ENCODE peak calls at places on chromosome 21, in five cellular contexts. B is choroid plexus epithelial cell, Z is GM12865, T is sigmoid colon, K is stromal cell of bone marrow. W is an unnamed sample.

GRCh38 chr21:45579383-45580180 is 37.3 kb upstream of the SLC19A1 start:
- DNase-seq in T (peak), K (no peak), B (no peak), Z (no peak), W (no peak)

GRCh38 chr21:44982558-44983244 is 42.9 kb downstream of the SLX9 start:
- DNase-seq in Z (no peak), K (no peak), B (peak), T (peak), W (no peak)

GRCh38 chr21:41364308-41364707 is 2.5 kb downstream of the MX2 start:
- DNase-seq in B (no peak), T (no peak), K (no peak), Z (peak), W (no peak)

GRCh38 chr21:35367558-35367957 is 318.5 kb upstream of the RUNX1 start:
- DNase-seq in Z (no peak), T (no peak), B (no peak), K (no peak), W (no peak)

GRCh38 chr21:14452031-14452778 is 69.3 kb upstream of the HSPA13 start:
- DNase-seq in K (no peak), B (peak), Z (no peak), T (no peak), W (no peak)

GRCh38 chr21:46545363-46545762 is 59.5 kb downstream of the S100B start:
- DNase-seq in T (peak), K (no peak), Z (no peak), B (no peak), W (no peak)

GRCh38 chr21:33126569-33126968 is 56.6 kb downstream of the OLIG1 start:
- DNase-seq in Z (no peak), B (no peak), K (no peak), T (no peak), W (no peak)

GRCh38 chr21:29072873-29073221 is 601 bp downstream of the CCT8 start:
- DNase-seq in T (no peak), Z (peak), K (no peak), B (peak), W (no peak)

GRCh38 chr21:16079830-16080229 is 350.0 kb downstream of the USP25 start:
- DNase-seq in T (no peak), K (peak), B (peak), Z (no peak), W (no peak)

GRCh38 chr21:25400427-25400826 is 206.9 kb downstream of the MRPL39 start:
- DNase-seq in T (no peak), K (no peak), B (no peak), Z (no peak), W (no peak)

GRCh38 chr21:25691931-25692330 is 42.8 kb downstream of the ATP5PF start:
- DNase-seq in K (no peak), Z (no peak), T (no peak), B (no peak), W (no peak)